ENCODE peak calls at places on chromosome 4, in four cellular contexts. E is OCI-LY7, P is T47D, L is T-helper 17 cell. V is an unnamed sample.

GRCh38 chr4:184310881-184311709 is 93.4 kb upstream of the ENPP6 start:
- DNase-seq in P (no peak), E (no peak), L (no peak), V (no peak)

GRCh38 chr4:108247511-108248088 is 78.9 kb upstream of the LEF1 start:
- DNase-seq in P (no peak), E (no peak), L (no peak), V (no peak)

GRCh38 chr4:21885241-21885640 is 63.3 kb downstream of the KCNIP4 start:
- DNase-seq in P (no peak), L (no peak), E (no peak), V (no peak)

GRCh38 chr4:139816856-139817255 is 151.2 kb downstream of the MGST2 start:
- DNase-seq in P (no peak), L (no peak), E (no peak), V (no peak)

GRCh38 chr4:95267081-95267480 is 281.7 kb downstream of the UNC5C start:
- DNase-seq in P (no peak), E (no peak), L (no peak), V (no peak)

GRCh38 chr4:6724461-6725111 is 8.6 kb downstream of the BLOC1S4 start:
- DNase-seq in L (no peak), P (no peak), E (no peak), V (no peak)

GRCh38 chr4:24174622-24175021 is 284.8 kb upstream of the PPARGC1A start:
- DNase-seq in L (no peak), P (no peak), E (no peak), V (no peak)

GRCh38 chr4:3530051-3530450 is 2.2 kb downstream of the LRPAP1 start:
- DNase-seq in E (no peak), P (no peak), L (no peak), V (no peak)

GRCh38 chr4:89737888-89738287 is 99.1 kb downstream of the SNCA start:
- DNase-seq in L (no peak), E (no peak), P (peak), V (no peak)

GRCh38 chr4:1511441-1512041 is 105.3 kb upstream of the NKX1-1 start:
- DNase-seq in L (no peak), P (peak), E (peak), V (no peak)

GRCh38 chr4:129950217-129950616 is 854.3 kb downstream of the C4orf33 start:
- DNase-seq in L (no peak), E (no peak), P (no peak), V (no peak)

GRCh38 chr4:100742045-100742444 is 224.2 kb upstream of the EMCN start:
- DNase-seq in E (peak), P (peak), L (no peak), V (no peak)

GRCh38 chr4:56772134-56772533 is 49.4 kb downstream of the SPINK2 start:
- DNase-seq in L (no peak), E (no peak), P (no peak), V (no peak)

GRCh38 chr4:176718881-176719280 is 73.8 kb downstream of the VEGFC start:
- DNase-seq in P (no peak), E (no peak), L (no peak), V (no peak)

GRCh38 chr4:82639947-82640346 is 78.2 kb upstream of the TMEM150C start:
- DNase-seq in L (no peak), E (no peak), P (no peak), V (no peak)

GRCh38 chr4:150501019-150501727 is 80.8 kb upstream of the MAB21L2 start:
- DNase-seq in E (no peak), P (no peak), L (no peak), V (no peak)

GRCh38 chr4:145808021-145808650 is 128.2 kb downstream of the C4orf51 start:
- DNase-seq in L (no peak), E (no peak), P (no peak), V (no peak)

GRCh38 chr4:6573551-6573950 is 1.4 kb upstream of the MAN2B2 start:
- DNase-seq in P (no peak), L (no peak), E (no peak), V (no peak)

GRCh38 chr4:121192500-121192899 is 28.4 kb upstream of the TNIP3 start:
- DNase-seq in P (peak), L (no peak), E (peak), V (no peak)

GRCh38 chr4:133711817-133712216 is 489.8 kb downstream of the PABPC4L start:
- DNase-seq in L (no peak), E (no peak), P (no peak), V (no peak)

GRCh38 chr4:19947349-19947748 is 304.4 kb upstream of the SLIT2 start:
- DNase-seq in L (no peak), P (no peak), E (no peak), V (no peak)

GRCh38 chr4:92253550-92253949 is 50.2 kb upstream of the GRID2 start:
- DNase-seq in P (no peak), L (no peak), E (no peak), V (no peak)

GRCh38 chr4:1045193-1045594 is 33.8 kb downstream of the FGFRL1 start:
- DNase-seq in P (no peak), L (no peak), E (no peak), V (no peak)

GRCh38 chr4:32142075-32142474 is 1421.9 kb downstream of the PCDH7 start:
- DNase-seq in E (no peak), P (no peak), L (no peak), V (no peak)

GRCh38 chr4:176360446-176360845 is 40.7 kb downstream of the SPCS3 start:
- DNase-seq in P (no peak), E (no peak), L (no peak), V (no peak)

GRCh38 chr4:142449771-142450373 is 396.2 kb downstream of the INPP4B start:
- DNase-seq in P (no peak), L (no peak), E (no peak), V (no peak)

GRCh38 chr4:92872604-92873003 is 568.8 kb downstream of the GRID2 start:
- DNase-seq in E (no peak), P (peak), L (no peak), V (no peak)

GRCh38 chr4:121738780-121739547 is 26.0 kb downstream of the SMIM43 start:
- DNase-seq in L (no peak), E (no peak), P (no peak), V (no peak)

GRCh38 chr4:145887241-145887964 is 51.2 kb downstream of the ZNF827 start:
- DNase-seq in L (no peak), E (peak), P (no peak), V (no peak)

GRCh38 chr4:165440415-165440882 is 61.6 kb downstream of the CPE start:
- DNase-seq in P (no peak), L (no peak), E (no peak), V (no peak)

GRCh38 chr4:90127223-90127705 is at the start of gene CCSER1:
- DNase-seq in L (peak), P (peak), E (no peak), V (peak)

GRCh38 chr4:10299601-10300000 is 157.6 kb downstream of the ZNF518B start:
- DNase-seq in L (no peak), E (no peak), P (no peak), V (no peak)

GRCh38 chr4:83109480-83110221 is 4.9 kb downstream of the PLAC8 start:
- DNase-seq in L (peak), E (peak), P (peak), V (peak)

V was measured in HuH-7.5.